ENCODE peak calls at places on chromosomes 1 and 21, in six cellular contexts. L, B, N, F, T and O are unnamed samples.

GRCh38 chr1:229058111-229058551 is 212.8 kb upstream of the RAB4A start:
- DNase-seq in B (no peak), F (no peak), L (no peak), N (no peak), T (no peak), O (no peak)

GRCh38 chr1:178496410-178497135 is at the start of gene CLEC20A:
- DNase-seq in T (no peak), N (no peak), L (no peak), F (no peak), B (no peak), O (no peak)

GRCh38 chr1:48789903-48790302 is 13.2 kb upstream of the BEND5 start:
- DNase-seq in N (no peak), B (no peak), F (no peak), L (no peak), T (no peak), O (no peak)

GRCh38 chr1:234889643-234890042 is 239.0 kb downstream of the TOMM20 start:
- DNase-seq in B (no peak), T (no peak), N (no peak), L (no peak), F (no peak), O (no peak)

GRCh38 chr1:212595787-212596714 is 12.5 kb upstream of the ATF3 start:
- DNase-seq in F (no peak), L (no peak), B (peak; percentile 68), T (no peak), N (peak; percentile 48), O (no peak)

GRCh38 chr21:40717008-40717407 is 129.9 kb downstream of the DSCAM start:
- DNase-seq in B (no peak), T (no peak), F (no peak), L (no peak), N (no peak), O (no peak)

GRCh38 chr21:10511116-10511515 is 10.3 kb upstream of the TPTE start:
- DNase-seq in L (no peak), B (no peak), N (no peak), F (no peak), T (no peak), O (no peak)

GRCh38 chr1:200345516-200345915 is 64.3 kb downstream of the ZNF281 start:
- DNase-seq in T (no peak), L (no peak), B (no peak), F (no peak), N (no peak), O (no peak)

GRCh38 chr1:219085082-219085481 is 88.6 kb upstream of the LYPLAL1 start:
- DNase-seq in F (no peak), T (no peak), N (no peak), B (no peak), L (no peak), O (no peak)

GRCh38 chr1:111769517-111770146 is 13.9 kb downstream of the DDX20 start:
- DNase-seq in N (no peak), T (no peak), L (no peak), B (peak; percentile 48), F (peak; percentile 31), O (no peak)

GRCh38 chr1:12204140-12204539 is 25.7 kb upstream of the VPS13D start:
- DNase-seq in L (no peak), N (no peak), F (no peak), T (no peak), B (no peak), O (no peak)

GRCh38 chr1:204650911-204651570 is 34.5 kb downstream of the LRRN2 start:
- DNase-seq in L (no peak), F (no peak), T (no peak), B (no peak), N (peak; percentile 29), O (no peak)

GRCh38 chr1:162710349-162710748 is 78.1 kb downstream of the DDR2 start:
- DNase-seq in T (no peak), F (no peak), B (no peak), N (no peak), L (no peak), O (no peak)

GRCh38 chr1:109151146-109151545 is 37.2 kb downstream of the ELAPOR1 start:
- DNase-seq in F (peak; percentile 70), L (no peak), T (no peak), B (peak; percentile 2), N (peak; percentile 73), O (no peak)

GRCh38 chr1:67723620-67724019 is 38.6 kb downstream of the GADD45A start:
- DNase-seq in T (no peak), N (no peak), L (no peak), F (no peak), B (no peak), O (no peak)

GRCh38 chr1:216173315-216173714 is 249.9 kb downstream of the USH2A start:
- DNase-seq in L (no peak), F (no peak), T (no peak), N (no peak), B (no peak), O (no peak)

GRCh38 chr1:11778844-11779623 is 17.0 kb downstream of the C1orf167 start:
- DNase-seq in T (no peak), L (no peak), N (no peak), F (no peak), B (no peak), O (no peak)

GRCh38 chr1:70874826-70875225 is 172.8 kb downstream of the PTGER3 start:
- DNase-seq in L (no peak), F (no peak), T (no peak), N (no peak), B (no peak), O (no peak)

GRCh38 chr1:22119626-22120468 is 23.1 kb downstream of the WNT4 start:
- DNase-seq in F (peak; percentile 13), L (no peak), T (no peak), B (no peak), N (no peak), O (no peak)

GRCh38 chr1:90046635-90047034 is 51.7 kb downstream of the ZNF326 start:
- DNase-seq in T (no peak), N (no peak), B (no peak), L (no peak), F (no peak), O (no peak)

GRCh38 chr1:81689531-81689941 is 111.2 kb upstream of the ADGRL2 start:
- DNase-seq in L (no peak), B (no peak), N (no peak), T (no peak), F (no peak), O (no peak)

GRCh38 chr1:199774433-199775089 is 252.9 kb upstream of the NR5A2 start:
- DNase-seq in L (no peak), T (no peak), F (no peak), B (no peak), N (peak; percentile 29), O (no peak)

GRCh38 chr1:223216482-223217205 is 73.6 kb upstream of the TLR5 start:
- DNase-seq in B (no peak), F (no peak), N (no peak), L (no peak), T (no peak), O (no peak)

GRCh38 chr21:36459098-36459497 is 20.8 kb downstream of the CLDN14 start:
- DNase-seq in L (no peak), T (no peak), B (no peak), N (no peak), F (no peak), O (no peak)

GRCh38 chr1:116457944-116458343 is 84.9 kb downstream of the ATP1A1 start:
- DNase-seq in T (no peak), N (no peak), F (peak; percentile 50), B (no peak), L (no peak), O (no peak)

GRCh38 chr1:98388431-98388830 is 273.1 kb upstream of the SNX7 start:
- DNase-seq in N (no peak), L (no peak), B (no peak), F (no peak), T (no peak), O (no peak)

GRCh38 chr1:21956720-21957552 is 19.8 kb upstream of the HSPG2 start:
- DNase-seq in L (peak; percentile 73), T (peak; percentile 47), F (peak; percentile 87), N (peak; percentile 78), B (no peak), O (peak; percentile 91)

GRCh38 chr1:66980745-66981367 is 56.1 kb downstream of the MIER1 start:
- DNase-seq in B (no peak), T (no peak), N (no peak), L (no peak), F (no peak), O (no peak)

GRCh38 chr1:21813542-21813941 is 1.5 kb downstream of the LDLRAD2 start:
- DNase-seq in F (no peak), B (no peak), L (no peak), T (no peak), N (no peak), O (no peak)

GRCh38 chr1:153122831-153123421 is 9.6 kb upstream of the SPRR2F start:
- DNase-seq in T (no peak), L (no peak), N (no peak), B (peak; percentile 41), F (no peak), O (no peak)

GRCh38 chr1:212284744-212285684 is at the start of gene PPP2R5A:
- DNase-seq in T (peak; percentile 95), N (peak; percentile 99), L (peak; percentile 99), F (peak; percentile 99), B (peak; percentile 98), O (peak; percentile 100)

GRCh38 chr1:16153110-16153998 is 2.5 kb downstream of the EPHA2 start:
- DNase-seq in L (no peak), N (no peak), B (no peak), T (no peak), F (no peak), O (no peak)
- H3K4me1 ChIP-seq in L (no peaks in the 10 kb centered on the region), N (peaks cover 12% of the 10 kb centered on the region), B (peaks cover 85% of the 10 kb centered on the region), T (peaks cover 58% of the 10 kb centered on the region), F (peaks cover 49% of the 10 kb centered on the region), O (peaks cover 50% of the 10 kb centered on the region)

DNA sequence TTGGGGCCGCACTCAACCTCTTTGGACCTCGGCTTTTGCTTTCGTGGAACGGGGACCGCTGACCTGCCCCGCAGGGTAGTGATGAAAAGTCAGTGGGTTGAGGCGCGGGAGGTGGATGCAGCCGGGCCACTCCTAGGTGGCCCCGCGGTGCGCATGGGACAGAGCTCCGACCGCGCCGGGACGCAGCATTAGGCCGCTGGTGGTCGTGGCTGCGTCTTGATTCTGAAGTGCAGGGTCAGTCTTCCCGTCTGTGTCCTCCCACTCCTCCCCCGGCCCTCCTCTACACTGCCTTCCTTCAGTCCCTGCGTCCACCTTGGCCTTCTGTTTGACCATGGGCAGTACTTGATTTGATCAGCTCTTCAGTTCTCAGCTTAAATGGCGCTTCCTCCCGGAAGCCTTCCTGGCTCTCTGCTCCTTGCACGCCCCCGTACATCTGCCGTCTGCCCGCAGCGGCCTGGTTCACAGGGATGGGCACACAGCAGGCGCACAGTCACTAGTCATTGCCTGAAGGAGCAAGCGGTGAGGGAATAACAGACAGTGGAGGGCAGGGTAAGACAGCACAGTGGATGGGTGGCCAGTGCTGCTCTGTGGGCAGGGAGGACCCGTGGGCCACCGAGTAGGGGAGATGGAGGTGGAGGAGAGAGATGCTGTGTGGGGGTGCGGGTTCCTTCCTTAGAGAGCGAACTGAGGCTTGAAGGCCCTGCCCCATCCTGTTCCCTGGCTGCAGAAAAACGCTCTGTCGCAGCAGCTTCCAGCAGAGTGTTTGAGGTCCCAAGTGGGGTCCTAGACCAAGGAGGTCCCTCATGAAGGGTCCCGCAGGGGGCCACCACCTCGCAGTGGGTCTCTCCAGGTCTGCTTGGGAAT is 690 bp downstream of the THEMIS2 start:
- DNase-seq in L (no peak), F (no peak), B (no peak), N (no peak), T (no peak), O (peak; percentile 71)
- H3K27ac ChIP-seq in L (no peak overlapping the region), F (no peak overlapping the region), B (peak overlapping the region; percentile 37), N (peak overlapping the region; percentile 65), T (no peak overlapping the region), O (peak overlapping the region; percentile 85)

GRCh38 chr1:19416145-19416544 is 69.2 kb downstream of the CAPZB start:
- DNase-seq in F (no peak), L (no peak), N (no peak), T (no peak), B (no peak), O (no peak)
- H3K4me1 ChIP-seq in F (peaks cover 37% of the 10 kb centered on the region), L (peaks cover 8% of the 10 kb centered on the region), N (no peaks in the 10 kb centered on the region), T (peaks cover 97% of the 10 kb centered on the region), B (no peaks in the 10 kb centered on the region), O (peaks cover 51% of the 10 kb centered on the region)

GRCh38 chr21:45289655-45290515 is 2.2 kb upstream of the POFUT2 start:
- DNase-seq in L (no peak), N (no peak), T (no peak), F (no peak), B (peak; percentile 35), O (no peak)
- H3K27ac ChIP-seq in L (no peak overlapping the region), N (no peak overlapping the region), T (no peak overlapping the region), F (no peak overlapping the region), B (no peak overlapping the region), O (no peak overlapping the region)